ENCODE peak calls at places on chromosomes 11 and 22, in eight cellular contexts. One of them, this sample, is unnamed.

GRCh38 chr11:72569966-72570892 is 104.0 kb downstream of the PDE2A start:
- DNase-seq in stimulated activated CD8-positive, alpha-beta memory T cell treated with anti-CD3 and anti-CD28 coated beads, Interleukin-15, amount 100 ng/mL, for 1 hour: no peak
- DNase-seq in NCI-H2029: no peak
- DNase-seq in germinal center: no peak
- DNase-seq in cardiac fibroblast: peak
- DNase-seq in lung: no peak
- DNase-seq in ovary: no peak
- DNase-seq in brain microvascular endothelial cell: peak
- DNase-seq in this sample: no peak

GRCh38 chr11:980438-981365 is 55.0 kb downstream of the AP2A2 start:
- DNase-seq in stimulated activated CD8-positive, alpha-beta memory T cell treated with anti-CD3 and anti-CD28 coated beads, Interleukin-15, amount 100 ng/mL, for 1 hour: no peak
- DNase-seq in NCI-H2029: no peak
- DNase-seq in germinal center: no peak
- DNase-seq in cardiac fibroblast: peak
- DNase-seq in lung: no peak
- DNase-seq in ovary: no peak
- DNase-seq in brain microvascular endothelial cell: no peak
- DNase-seq in this sample: no peak

GRCh38 chr11:34174411-34175041 is 69.1 kb downstream of the NAT10 start:
- DNase-seq in stimulated activated CD8-positive, alpha-beta memory T cell treated with anti-CD3 and anti-CD28 coated beads, Interleukin-15, amount 100 ng/mL, for 1 hour: peak
- DNase-seq in NCI-H2029: peak
- DNase-seq in germinal center: peak
- DNase-seq in cardiac fibroblast: peak
- DNase-seq in lung: peak
- DNase-seq in ovary: peak
- DNase-seq in brain microvascular endothelial cell: peak
- DNase-seq in this sample: peak

GRCh38 chr11:47786373-47786772 is 19.2 kb upstream of the FNBP4 start:
- DNase-seq in stimulated activated CD8-positive, alpha-beta memory T cell treated with anti-CD3 and anti-CD28 coated beads, Interleukin-15, amount 100 ng/mL, for 1 hour: no peak
- DNase-seq in NCI-H2029: peak
- DNase-seq in germinal center: no peak
- DNase-seq in cardiac fibroblast: peak
- DNase-seq in lung: no peak
- DNase-seq in ovary: no peak
- DNase-seq in brain microvascular endothelial cell: no peak
- DNase-seq in this sample: no peak

GRCh38 chr11:124897681-124898680 is at the start of gene ROBO4:
- DNase-seq in stimulated activated CD8-positive, alpha-beta memory T cell treated with anti-CD3 and anti-CD28 coated beads, Interleukin-15, amount 100 ng/mL, for 1 hour: no peak
- DNase-seq in NCI-H2029: no peak
- DNase-seq in germinal center: no peak
- DNase-seq in cardiac fibroblast: peak
- DNase-seq in lung: no peak
- DNase-seq in ovary: peak
- DNase-seq in brain microvascular endothelial cell: peak
- DNase-seq in this sample: no peak

GRCh38 chr11:115578275-115578674 is 74.1 kb upstream of the CADM1 start:
- DNase-seq in stimulated activated CD8-positive, alpha-beta memory T cell treated with anti-CD3 and anti-CD28 coated beads, Interleukin-15, amount 100 ng/mL, for 1 hour: no peak
- DNase-seq in NCI-H2029: no peak
- DNase-seq in germinal center: no peak
- DNase-seq in cardiac fibroblast: no peak
- DNase-seq in lung: no peak
- DNase-seq in ovary: no peak
- DNase-seq in brain microvascular endothelial cell: no peak
- DNase-seq in this sample: no peak

GRCh38 chr11:65287601-65288000 is 25.8 kb downstream of the POLA2 start:
- DNase-seq in stimulated activated CD8-positive, alpha-beta memory T cell treated with anti-CD3 and anti-CD28 coated beads, Interleukin-15, amount 100 ng/mL, for 1 hour: no peak
- DNase-seq in NCI-H2029: no peak
- DNase-seq in germinal center: no peak
- DNase-seq in cardiac fibroblast: no peak
- DNase-seq in lung: no peak
- DNase-seq in ovary: no peak
- DNase-seq in brain microvascular endothelial cell: no peak
- DNase-seq in this sample: no peak

GRCh38 chr11:67055812-67056211 is 835 bp upstream of the RHOD start:
- DNase-seq in stimulated activated CD8-positive, alpha-beta memory T cell treated with anti-CD3 and anti-CD28 coated beads, Interleukin-15, amount 100 ng/mL, for 1 hour: no peak
- DNase-seq in NCI-H2029: no peak
- DNase-seq in germinal center: no peak
- DNase-seq in cardiac fibroblast: peak
- DNase-seq in lung: no peak
- DNase-seq in ovary: no peak
- DNase-seq in brain microvascular endothelial cell: no peak
- DNase-seq in this sample: no peak

GRCh38 chr22:45863981-45864751 is 112.8 kb downstream of the WNT7B start:
- DNase-seq in stimulated activated CD8-positive, alpha-beta memory T cell treated with anti-CD3 and anti-CD28 coated beads, Interleukin-15, amount 100 ng/mL, for 1 hour: peak
- DNase-seq in NCI-H2029: peak
- DNase-seq in germinal center: peak
- DNase-seq in cardiac fibroblast: peak
- DNase-seq in lung: peak
- DNase-seq in ovary: no peak
- DNase-seq in brain microvascular endothelial cell: peak
- DNase-seq in this sample: peak

GRCh38 chr22:45082795-45083194 is 73.0 kb upstream of the PHF21B start:
- DNase-seq in stimulated activated CD8-positive, alpha-beta memory T cell treated with anti-CD3 and anti-CD28 coated beads, Interleukin-15, amount 100 ng/mL, for 1 hour: no peak
- DNase-seq in NCI-H2029: no peak
- DNase-seq in germinal center: no peak
- DNase-seq in cardiac fibroblast: peak
- DNase-seq in lung: no peak
- DNase-seq in ovary: no peak
- DNase-seq in brain microvascular endothelial cell: no peak
- DNase-seq in this sample: no peak

GRCh38 chr22:38479096-38479840 is 11.4 kb downstream of the KDELR3 start:
- DNase-seq in stimulated activated CD8-positive, alpha-beta memory T cell treated with anti-CD3 and anti-CD28 coated beads, Interleukin-15, amount 100 ng/mL, for 1 hour: no peak
- DNase-seq in NCI-H2029: no peak
- DNase-seq in germinal center: no peak
- DNase-seq in cardiac fibroblast: no peak
- DNase-seq in lung: no peak
- DNase-seq in ovary: no peak
- DNase-seq in brain microvascular endothelial cell: no peak
- DNase-seq in this sample: no peak

GRCh38 chr11:5516599-5516998 is at the start of gene UBQLNL:
- DNase-seq in stimulated activated CD8-positive, alpha-beta memory T cell treated with anti-CD3 and anti-CD28 coated beads, Interleukin-15, amount 100 ng/mL, for 1 hour: no peak
- DNase-seq in NCI-H2029: no peak
- DNase-seq in germinal center: no peak
- DNase-seq in cardiac fibroblast: no peak
- DNase-seq in lung: no peak
- DNase-seq in ovary: no peak
- DNase-seq in brain microvascular endothelial cell: no peak
- DNase-seq in this sample: no peak

GRCh38 chr11:75260396-75260795 is 19.8 kb downstream of the TPBGL start:
- DNase-seq in stimulated activated CD8-positive, alpha-beta memory T cell treated with anti-CD3 and anti-CD28 coated beads, Interleukin-15, amount 100 ng/mL, for 1 hour: no peak
- DNase-seq in NCI-H2029: no peak
- DNase-seq in germinal center: no peak
- DNase-seq in cardiac fibroblast: no peak
- DNase-seq in lung: no peak
- DNase-seq in ovary: peak
- DNase-seq in brain microvascular endothelial cell: no peak
- DNase-seq in this sample: no peak

GRCh38 chr11:110081462-110082233 is 11.5 kb upstream of the ZC3H12C start:
- DNase-seq in stimulated activated CD8-positive, alpha-beta memory T cell treated with anti-CD3 and anti-CD28 coated beads, Interleukin-15, amount 100 ng/mL, for 1 hour: no peak
- DNase-seq in NCI-H2029: no peak
- DNase-seq in germinal center: no peak
- DNase-seq in cardiac fibroblast: peak
- DNase-seq in lung: no peak
- DNase-seq in ovary: no peak
- DNase-seq in brain microvascular endothelial cell: no peak
- DNase-seq in this sample: no peak

GRCh38 chr22:44702479-44703219 is 645 bp downstream of the PRR5 start:
- DNase-seq in stimulated activated CD8-positive, alpha-beta memory T cell treated with anti-CD3 and anti-CD28 coated beads, Interleukin-15, amount 100 ng/mL, for 1 hour: no peak
- DNase-seq in NCI-H2029: no peak
- DNase-seq in germinal center: no peak
- DNase-seq in cardiac fibroblast: no peak
- DNase-seq in lung: no peak
- DNase-seq in ovary: peak
- DNase-seq in brain microvascular endothelial cell: peak
- DNase-seq in this sample: no peak

GRCh38 chr11:93002380-93002779 is 32.9 kb downstream of the MTNR1B start:
- DNase-seq in stimulated activated CD8-positive, alpha-beta memory T cell treated with anti-CD3 and anti-CD28 coated beads, Interleukin-15, amount 100 ng/mL, for 1 hour: no peak
- DNase-seq in NCI-H2029: no peak
- DNase-seq in germinal center: no peak
- DNase-seq in cardiac fibroblast: no peak
- DNase-seq in lung: no peak
- DNase-seq in ovary: no peak
- DNase-seq in brain microvascular endothelial cell: no peak
- DNase-seq in this sample: no peak

GRCh38 chr11:86119062-86119461 is 50.2 kb upstream of the PICALM start:
- DNase-seq in stimulated activated CD8-positive, alpha-beta memory T cell treated with anti-CD3 and anti-CD28 coated beads, Interleukin-15, amount 100 ng/mL, for 1 hour: no peak
- DNase-seq in NCI-H2029: no peak
- DNase-seq in germinal center: no peak
- DNase-seq in cardiac fibroblast: no peak
- DNase-seq in lung: no peak
- DNase-seq in ovary: no peak
- DNase-seq in brain microvascular endothelial cell: no peak
- DNase-seq in this sample: no peak

GRCh38 chr11:125494601-125494986 is 1.5 kb downstream of the FEZ1 start:
- DNase-seq in stimulated activated CD8-positive, alpha-beta memory T cell treated with anti-CD3 and anti-CD28 coated beads, Interleukin-15, amount 100 ng/mL, for 1 hour: no peak
- DNase-seq in NCI-H2029: no peak
- DNase-seq in germinal center: peak
- DNase-seq in cardiac fibroblast: no peak
- DNase-seq in lung: no peak
- DNase-seq in ovary: peak
- DNase-seq in brain microvascular endothelial cell: no peak
- DNase-seq in this sample: no peak

GRCh38 chr11:61747389-61748285 is 4.8 kb upstream of the MYRF start:
- DNase-seq in stimulated activated CD8-positive, alpha-beta memory T cell treated with anti-CD3 and anti-CD28 coated beads, Interleukin-15, amount 100 ng/mL, for 1 hour: no peak
- DNase-seq in NCI-H2029: peak
- DNase-seq in germinal center: peak
- DNase-seq in cardiac fibroblast: peak
- DNase-seq in lung: peak
- DNase-seq in ovary: peak
- DNase-seq in brain microvascular endothelial cell: peak
- DNase-seq in this sample: peak

GRCh38 chr11:90630176-90630575 is 407.3 kb upstream of the CHORDC1 start:
- DNase-seq in stimulated activated CD8-positive, alpha-beta memory T cell treated with anti-CD3 and anti-CD28 coated beads, Interleukin-15, amount 100 ng/mL, for 1 hour: no peak
- DNase-seq in NCI-H2029: no peak
- DNase-seq in germinal center: no peak
- DNase-seq in cardiac fibroblast: peak
- DNase-seq in lung: no peak
- DNase-seq in ovary: no peak
- DNase-seq in brain microvascular endothelial cell: no peak
- DNase-seq in this sample: no peak

GRCh38 chr22:21754523-21755128 is 19.0 kb upstream of the YPEL1 start:
- DNase-seq in stimulated activated CD8-positive, alpha-beta memory T cell treated with anti-CD3 and anti-CD28 coated beads, Interleukin-15, amount 100 ng/mL, for 1 hour: no peak
- DNase-seq in NCI-H2029: no peak
- DNase-seq in germinal center: peak
- DNase-seq in cardiac fibroblast: peak
- DNase-seq in lung: no peak
- DNase-seq in ovary: peak
- DNase-seq in brain microvascular endothelial cell: peak
- DNase-seq in this sample: peak

GRCh38 chr11:110734790-110735189 is 22.6 kb upstream of the ARHGAP20 start:
- DNase-seq in stimulated activated CD8-positive, alpha-beta memory T cell treated with anti-CD3 and anti-CD28 coated beads, Interleukin-15, amount 100 ng/mL, for 1 hour: no peak
- DNase-seq in NCI-H2029: no peak
- DNase-seq in germinal center: no peak
- DNase-seq in cardiac fibroblast: no peak
- DNase-seq in lung: no peak
- DNase-seq in ovary: no peak
- DNase-seq in brain microvascular endothelial cell: no peak
- DNase-seq in this sample: no peak

GRCh38 chr11:33463059-33463458 is 205.9 kb downstream of the HIPK3 start:
- DNase-seq in stimulated activated CD8-positive, alpha-beta memory T cell treated with anti-CD3 and anti-CD28 coated beads, Interleukin-15, amount 100 ng/mL, for 1 hour: no peak
- DNase-seq in NCI-H2029: no peak
- DNase-seq in germinal center: no peak
- DNase-seq in cardiac fibroblast: peak
- DNase-seq in lung: no peak
- DNase-seq in ovary: no peak
- DNase-seq in brain microvascular endothelial cell: peak
- DNase-seq in this sample: no peak

GRCh38 chr11:101439488-101439887 is 144.3 kb downstream of the TRPC6 start:
- DNase-seq in stimulated activated CD8-positive, alpha-beta memory T cell treated with anti-CD3 and anti-CD28 coated beads, Interleukin-15, amount 100 ng/mL, for 1 hour: no peak
- DNase-seq in NCI-H2029: no peak
- DNase-seq in germinal center: no peak
- DNase-seq in cardiac fibroblast: no peak
- DNase-seq in lung: no peak
- DNase-seq in ovary: no peak
- DNase-seq in brain microvascular endothelial cell: no peak
- DNase-seq in this sample: no peak

GRCh38 chr11:17388609-17389204 is at the start of gene KCNJ11:
- DNase-seq in stimulated activated CD8-positive, alpha-beta memory T cell treated with anti-CD3 and anti-CD28 coated beads, Interleukin-15, amount 100 ng/mL, for 1 hour: peak
- DNase-seq in NCI-H2029: no peak
- DNase-seq in germinal center: no peak
- DNase-seq in cardiac fibroblast: no peak
- DNase-seq in lung: no peak
- DNase-seq in ovary: no peak
- DNase-seq in brain microvascular endothelial cell: no peak
- DNase-seq in this sample: no peak